ENCODE peak calls at places on chromosomes 3 and 15, in seven cellular contexts. U, Y, Q, A, T, V and Z are unnamed samples.

GRCh38 chr3:159854500-159855124 is 134.0 kb upstream of the IL12A start:
- DNase-seq in Q (no peak), A (peak; percentile 89), V (no peak), Y (peak; percentile 99), T (peak; percentile 91), U (peak; percentile 86), Z (no peak)

GRCh38 chr3:143217283-143217682 is 97.7 kb downstream of the CHST2 start:
- DNase-seq in V (no peak), Q (no peak), U (no peak), A (no peak), T (no peak), Y (no peak), Z (no peak)

GRCh38 chr3:156605686-156606605 is 51.0 kb upstream of the SSR3 start:
- DNase-seq in A (peak; percentile 70), Y (peak; percentile 81), V (no peak), U (peak; percentile 40), T (peak; percentile 60), Q (peak; percentile 86), Z (no peak)

GRCh38 chr3:141782386-141782932 is 19.3 kb downstream of the GRK7 start:
- DNase-seq in Q (no peak), A (peak; percentile 62), U (peak; percentile 12), T (peak; percentile 34), Y (no peak), V (no peak), Z (no peak)

GRCh38 chr3:125366132-125366531 is 9.0 kb downstream of the ZNF148 start:
- DNase-seq in T (no peak), U (no peak), V (no peak), A (no peak), Y (no peak), Q (no peak), Z (no peak)

GRCh38 chr15:27635916-27636315 is 463.2 kb downstream of the OCA2 start:
- DNase-seq in A (no peak), Q (no peak), V (no peak), U (no peak), Y (no peak), T (no peak), Z (no peak)

GRCh38 chr15:88911766-88912118 is 1.4 kb downstream of the MFGE8 start:
- DNase-seq in U (peak; percentile 76), V (no peak), T (peak; percentile 65), A (no peak), Y (peak; percentile 74), Q (no peak), Z (no peak)

GRCh38 chr3:180646187-180646790 is 33.0 kb downstream of the CCDC39 start:
- DNase-seq in A (peak; percentile 2), Y (peak; percentile 4), Q (no peak), T (peak; percentile 24), V (peak; percentile 4), U (no peak), Z (no peak)

GRCh38 chr15:71366926-71367325 is 251.7 kb downstream of the THSD4 start:
- DNase-seq in T (no peak), U (no peak), Q (no peak), V (no peak), Y (no peak), A (peak; percentile 60), Z (no peak)

GRCh38 chr3:2870714-2871353 is 239.3 kb downstream of the IL5RA start:
- DNase-seq in Y (peak; percentile 1), A (no peak), T (no peak), V (no peak), Q (no peak), U (no peak), Z (no peak)

GRCh38 chr3:17935217-17935616 is 192.8 kb upstream of the TBC1D5 start:
- DNase-seq in T (no peak), A (peak; percentile 18), Y (no peak), U (no peak), V (peak; percentile 62), Q (no peak), Z (no peak)

GRCh38 chr3:86451749-86452148 is 539.2 kb downstream of the VGLL3 start:
- DNase-seq in U (no peak), T (no peak), A (no peak), Y (no peak), Q (no peak), V (no peak), Z (no peak)

GRCh38 chr3:67819447-67819846 is 165.0 kb upstream of the SUCLG2 start:
- DNase-seq in U (no peak), Y (no peak), Q (no peak), T (peak; percentile 3), A (no peak), V (peak; percentile 7), Z (no peak)

GRCh38 chr15:89043031-89044002 is 44.9 kb upstream of the ABHD2 start:
- DNase-seq in Q (no peak), U (no peak), T (no peak), V (no peak), Y (no peak), A (no peak), Z (no peak)

GRCh38 chr3:98782826-98783500 is 19.8 kb downstream of the ST3GAL6 start:
- DNase-seq in Q (no peak), V (no peak), A (no peak), T (peak; percentile 46), Y (no peak), U (peak; percentile 58), Z (no peak)

GRCh38 chr3:55571216-55571813 is 84.2 kb upstream of the WNT5A start:
- DNase-seq in V (no peak), U (peak; percentile 23), Y (no peak), A (no peak), T (no peak), Q (no peak), Z (no peak)